ENCODE peak calls at places on chromosomes 6 and 20, in four cellular contexts. X is aorta; Y is stimulated activated CD4-positive, alpha-beta T cell treated with anti-CD3 and anti-CD28 coated beads, Interleukin-15, amount 100 ng/mL, for 48 hours; W is germinal center. F is an unnamed sample.

GRCh38 chr20:49381558-49382493 is 100.6 kb downstream of the KCNB1 start:
- DNase-seq in Y (no peak), X (peak), W (no peak), F (no peak)

GRCh38 chr6:15322781-15323536 is 77.1 kb downstream of the JARID2 start:
- DNase-seq in W (no peak), Y (no peak), X (no peak), F (no peak)

GRCh38 chr6:165988757-165989456 is 178.7 kb downstream of the TBXT start:
- DNase-seq in W (no peak), X (no peak), Y (no peak), F (no peak)

GRCh38 chr6:163710552-163710951 is 296.0 kb downstream of the QKI start:
- DNase-seq in Y (no peak), X (no peak), W (no peak), F (no peak)

GRCh38 chr6:124490123-124490522 is 472.1 kb upstream of the RNF217 start:
- DNase-seq in X (no peak), W (no peak), Y (no peak), F (no peak)

GRCh38 chr6:121838842-121839241 is 403.4 kb downstream of the GJA1 start:
- DNase-seq in X (no peak), Y (no peak), W (no peak), F (no peak)

GRCh38 chr6:17460862-17461261 is 67.5 kb downstream of the CAP2 start:
- DNase-seq in W (no peak), Y (no peak), X (no peak), F (no peak)

GRCh38 chr6:36875250-36875633 is 639 bp upstream of the PPIL1 start:
- DNase-seq in W (no peak), X (no peak), Y (no peak), F (no peak)

GRCh38 chr6:73372516-73372915 is 2.8 kb upstream of the OOEP start:
- DNase-seq in X (no peak), Y (no peak), W (no peak), F (no peak)

GRCh38 chr20:9886227-9886626 is 47.4 kb upstream of the PAK5 start:
- DNase-seq in W (no peak), X (no peak), Y (no peak), F (no peak)

GRCh38 chr20:59031326-59032022 is 661 bp downstream of the ATP5F1E start:
- DNase-seq in Y (no peak), W (no peak), X (no peak), F (no peak)

GRCh38 chr20:38896009-38896594 is 30.1 kb upstream of the FAM83D start:
- DNase-seq in X (no peak), W (no peak), Y (no peak), F (no peak)

GRCh38 chr6:157596886-157597285 is 215.9 kb downstream of the ZDHHC14 start:
- DNase-seq in Y (no peak), X (no peak), W (no peak), F (no peak)

GRCh38 chr6:166258854-166259276 is 49.3 kb downstream of the PRR18 start:
- DNase-seq in W (no peak), Y (no peak), X (peak), F (no peak)

GRCh38 chr6:158028421-158028820 is 46.8 kb downstream of the SYNJ2 start:
- DNase-seq in Y (no peak), W (no peak), X (no peak), F (no peak)

GRCh38 chr6:116568111-116568510 is 3.2 kb upstream of the RWDD1 start:
- DNase-seq in W (no peak), Y (no peak), X (no peak), F (no peak)

GRCh38 chr20:25632940-25633790 is 9.4 kb upstream of the NANP start:
- DNase-seq in Y (no peak), X (no peak), W (no peak), F (no peak)

GRCh38 chr6:3202999-3203696 is 24.3 kb downstream of the TUBB2B start:
- DNase-seq in Y (no peak), W (peak), X (no peak), F (no peak)